ENCODE peak calls at places on chromosomes 5 and 9, in six cellular contexts. V is NCI-H1694; M is NCI-H1105 treated with DMSO at 0.1 percent for 48 hours; P is GM13976; G is activated CD8-positive, alpha-beta T cell treated with anti-CD3 and anti-CD28 coated beads for 36 hours; R is effector memory CD4-positive, alpha-beta T cell. N is an unnamed sample.

GRCh38 chr5:87400305-87400899 is 12.3 kb downstream of the CCNH start:
- DNase-seq in P (peak), R (no peak), V (peak), M (peak), G (no peak), N (no peak)

GRCh38 chr5:17398439-17398838 is 99.6 kb upstream of the TAF11L2 start:
- DNase-seq in P (no peak), R (no peak), M (no peak), G (no peak), V (no peak), N (no peak)

GRCh38 chr5:107668933-107669542 is 1.7 kb downstream of the EFNA5 start:
- DNase-seq in G (no peak), V (no peak), P (no peak), R (no peak), M (no peak), N (no peak)

GRCh38 chr9:126618200-126618589 is 4.5 kb downstream of the LMX1B start:
- DNase-seq in P (no peak), V (no peak), G (no peak), M (no peak), R (no peak), N (no peak)

GRCh38 chr9:74551266-74551665 is 54.1 kb downstream of the RORB start:
- DNase-seq in G (no peak), V (no peak), R (no peak), P (no peak), M (no peak), N (no peak)

GRCh38 chr9:114316605-114317230 is 6.2 kb upstream of the ORM1 start:
- DNase-seq in G (no peak), M (peak), V (no peak), R (no peak), P (no peak), N (no peak)

GRCh38 chr9:61666849-61667371 is 477.1 kb downstream of the SPATA31A7 start:
- DNase-seq in G (no peak), V (no peak), R (no peak), P (no peak), M (no peak), N (no peak)

GRCh38 chr5:177366528-177367322 is 9.0 kb downstream of the RGS14 start:
- DNase-seq in M (no peak), V (no peak), G (no peak), R (no peak), P (no peak), N (no peak)

GRCh38 chr5:5941486-5941885 is 436.9 kb downstream of the MED10 start:
- DNase-seq in R (no peak), M (no peak), V (no peak), G (no peak), P (no peak), N (no peak)

GRCh38 chr5:180114304-180115003 is 42.9 kb upstream of the RNF130 start:
- DNase-seq in P (no peak), M (no peak), V (no peak), G (no peak), R (no peak), N (no peak)

GRCh38 chr9:98978231-98978681 is 34.5 kb downstream of the COL15A1 start:
- DNase-seq in V (peak), G (no peak), R (no peak), P (no peak), M (no peak), N (no peak)

GRCh38 chr9:114178756-114179450 is 23.6 kb downstream of the COL27A1 start:
- DNase-seq in G (no peak), M (no peak), V (no peak), P (no peak), R (no peak), N (no peak)

N was measured in T-helper 17 cell.